ENCODE peak calls at places on chromosomes 2 and 18, in four cellular contexts. R is activated CD8-positive, alpha-beta T cell treated with anti-CD3 and anti-CD28 coated beads for 36 hours; O is heart right ventricle; P is astrocyte of the cerebellum. B is an unnamed sample.

GRCh38 chr2:101446869-101447268 is 28.0 kb downstream of the RFX8 start:
- DNase-seq in O (no peak), P (peak), R (peak), B (no peak)

GRCh38 chr2:43303120-43303519 is 76.7 kb upstream of the ZFP36L2 start:
- DNase-seq in O (no peak), P (no peak), R (no peak), B (no peak)

GRCh38 chr2:165238295-165238694 is 919 bp upstream of the SCN2A start:
- DNase-seq in P (peak), R (no peak), O (no peak), B (peak)

GRCh38 chr2:120951701-120952100 is 216.0 kb downstream of the GLI2 start:
- DNase-seq in P (no peak), R (no peak), O (no peak), B (no peak)

GRCh38 chr2:1743396-1744150 is 742 bp downstream of the PXDN start:
- DNase-seq in P (no peak), O (peak), R (peak), B (peak)

GRCh38 chr2:98664323-98664722 is 55.9 kb downstream of the UNC50 start:
- DNase-seq in O (no peak), R (peak), P (no peak), B (no peak)

GRCh38 chr2:172279843-172280242 is 147.5 kb upstream of the ITGA6 start:
- DNase-seq in O (no peak), P (no peak), R (no peak), B (no peak)

GRCh38 chr2:20015482-20016083 is 3.1 kb upstream of the MATN3 start:
- DNase-seq in P (peak), O (no peak), R (no peak), B (peak)

GRCh38 chr18:79949571-79950439 is 1.6 kb downstream of the SLC66A2 start:
- DNase-seq in O (peak), R (no peak), P (no peak), B (no peak)

GRCh38 chr2:103235283-103235682 is 473.5 kb downstream of the TMEM182 start:
- DNase-seq in P (no peak), O (no peak), R (no peak), B (no peak)

GRCh38 chr2:128306081-128306930 is 12.4 kb downstream of the HS6ST1 start:
- DNase-seq in P (peak), R (no peak), O (peak), B (no peak)

GRCh38 chr2:40361478-40361877 is 90.4 kb downstream of the SLC8A1 start:
- DNase-seq in O (no peak), P (no peak), R (no peak), B (no peak)

GRCh38 chr2:111155610-111156009 is 34.9 kb downstream of the BCL2L11 start:
- DNase-seq in O (no peak), R (no peak), P (no peak), B (no peak)

GRCh38 chr2:241620419-241620769 is 16.6 kb downstream of the THAP4 start:
- DNase-seq in P (no peak), O (no peak), R (peak), B (no peak)

GRCh38 chr2:111209045-111209514 is 88.4 kb downstream of the BCL2L11 start:
- DNase-seq in R (peak), P (peak), O (no peak), B (no peak)

GRCh38 chr2:217655656-217656055 is 347.1 kb downstream of the TNS1 start:
- DNase-seq in P (no peak), R (no peak), O (no peak), B (no peak)

GRCh38 chr18:59265246-59266018 is 7.8 kb downstream of the RAX start:
- DNase-seq in R (peak), O (no peak), P (no peak), B (no peak)

GRCh38 chr18:54983041-54983686 is 23.9 kb upstream of the CCDC68 start:
- DNase-seq in R (no peak), O (peak), P (peak), B (no peak)

GRCh38 chr2:96533292-96534073 is 3.1 kb upstream of the ARID5A start:
- DNase-seq in P (no peak), O (peak), R (no peak), B (no peak)

DNA sequence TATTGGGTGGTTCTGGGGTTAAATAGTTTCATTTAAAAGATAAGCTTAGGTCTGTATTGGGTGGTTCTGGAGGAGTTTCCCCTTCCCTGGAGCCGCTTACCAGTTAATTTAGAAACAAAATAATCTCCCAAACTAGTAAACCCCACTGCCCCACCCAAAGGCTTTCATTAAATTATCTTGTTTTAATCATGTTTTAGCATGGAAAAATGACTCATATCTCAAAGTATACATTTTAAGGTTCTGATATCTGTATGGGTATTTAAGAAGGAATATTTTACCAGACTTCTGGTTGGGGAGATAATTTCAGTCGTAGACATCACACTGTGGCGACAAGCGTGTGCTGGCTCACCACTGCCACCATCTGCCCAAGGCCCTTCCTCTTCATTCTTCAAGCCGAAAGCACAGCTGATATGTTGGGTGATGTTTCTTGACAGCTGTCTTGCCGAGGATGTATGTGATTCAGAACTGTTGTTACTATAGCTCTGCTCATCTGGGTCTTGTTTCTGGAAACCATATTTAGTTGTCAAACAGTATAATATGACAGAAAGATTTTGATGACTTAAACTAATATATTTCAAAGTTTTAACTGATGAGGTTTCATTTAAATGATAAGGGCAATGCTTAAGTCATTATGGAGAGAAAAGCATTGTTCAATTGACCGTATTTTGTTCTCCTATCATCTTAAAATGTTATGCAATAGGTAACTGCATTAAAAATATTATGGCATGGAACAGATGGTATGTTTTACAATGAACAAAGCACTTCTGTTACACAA is 5.1 kb downstream of the FIGLA start:
- DNase-seq in R (peak), P (no peak), O (no peak), B (peak)
- TF ChIP-seq CTCF in R (peak), P (peak), O (no peak), B (peak)

GRCh38 chr2:82781516-82781915 is 1677.6 kb downstream of the SUCLG1 start:
- DNase-seq in R (no peak), O (no peak), P (no peak), B (no peak)

DNA sequence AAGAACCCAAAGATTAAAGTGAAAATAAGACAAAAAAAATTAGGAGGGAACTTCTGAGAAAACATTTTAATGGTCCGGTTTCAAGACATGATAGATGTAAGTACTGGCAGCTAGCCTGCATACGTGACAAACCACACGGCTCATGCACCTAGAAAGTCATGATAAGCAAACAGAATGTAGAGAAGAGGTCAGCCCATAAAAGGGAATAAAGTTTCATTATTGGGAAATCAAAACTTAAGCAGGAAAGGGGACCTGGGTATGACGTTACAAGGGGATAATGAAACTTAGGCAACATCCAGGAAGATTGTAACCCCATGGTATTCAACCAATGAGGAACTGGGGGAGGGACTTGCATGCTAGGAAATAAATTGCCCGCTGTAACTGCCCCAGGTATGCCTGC is 1679.1 kb downstream of the SUCLG1 start:
- DNase-seq in R (no peak), P (no peak), O (no peak), B (no peak)
- TF ChIP-seq CTCF in R (no peak), P (no peak), O (no peak), B (no peak)

GRCh38 chr18:56873441-56874140 is 222.4 kb downstream of the WDR7 start:
- DNase-seq in O (no peak), R (peak), P (no peak), B (peak)

GRCh38 chr18:56872140-56872539 is 221.0 kb downstream of the WDR7 start:
- DNase-seq in P (no peak), O (no peak), R (no peak), B (no peak)

GRCh38 chr18:56870982-56871381 is 219.8 kb downstream of the WDR7 start:
- DNase-seq in P (no peak), O (no peak), R (no peak), B (no peak)

GRCh38 chr18:56869189-56869777 is 218.1 kb downstream of the WDR7 start:
- DNase-seq in R (peak), O (peak), P (peak), B (no peak)
- TF ChIP-seq CTCF in R (peak), O (no peak), P (peak), B (peak)

GRCh38 chr2:202158796-202159195 is 79.6 kb downstream of the SUMO1 start:
- DNase-seq in P (no peak), O (no peak), R (no peak), B (no peak)
- TF ChIP-seq CTCF in P (peak), O (no peak), R (no peak), B (no peak)